ENCODE peak calls at places on chromosomes 13 and 19, in eight cellular contexts. O, S, E, I, C, K, X and Y are unnamed samples.

GRCh38 chr13:78816592-78816991 is 157.6 kb upstream of the OBI1 start:
- DNase-seq in O (no peak), K (no peak), X (peak; percentile 67), E (no peak), C (no peak), S (no peak), I (no peak), Y (peak; percentile 17)

GRCh38 chr19:56076413-56076998 is 44.6 kb downstream of the ZNF787 start:
- DNase-seq in E (peak; percentile 28), X (peak; percentile 72), I (no peak), C (no peak), S (peak; percentile 61), O (peak; percentile 74), K (peak; percentile 48), Y (peak; percentile 77)

GRCh38 chr19:6728346-6728745 is 7.9 kb upstream of the C3 start:
- DNase-seq in S (no peak), I (no peak), K (no peak), O (no peak), C (no peak), E (no peak), X (no peak), Y (no peak)

GRCh38 chr13:45299194-45299593 is 41.8 kb downstream of the TPT1 start:
- DNase-seq in X (peak; percentile 54), S (no peak), K (no peak), C (no peak), E (no peak), I (no peak), O (no peak), Y (no peak)

GRCh38 chr19:38360839-38361631 is 13.3 kb upstream of the PSMD8 start:
- DNase-seq in K (no peak), C (no peak), O (peak; percentile 48), X (no peak), I (no peak), S (no peak), E (no peak), Y (no peak)

GRCh38 chr13:98528663-98529064 is 48.2 kb downstream of the STK24 start:
- DNase-seq in K (no peak), X (no peak), E (no peak), C (no peak), I (no peak), O (no peak), S (no peak), Y (no peak)

GRCh38 chr19:35123573-35123972 is 8.0 kb downstream of the FXYD3 start:
- DNase-seq in I (no peak), O (no peak), E (no peak), C (no peak), K (no peak), S (no peak), X (no peak), Y (no peak)

GRCh38 chr19:4318460-4318859 is 14.1 kb downstream of the FSD1 start:
- DNase-seq in I (no peak), C (no peak), O (peak; percentile 11), X (no peak), S (no peak), E (no peak), K (no peak), Y (no peak)

GRCh38 chr19:38667552-38668205 is 20.2 kb downstream of the ACTN4 start:
- DNase-seq in E (no peak), K (no peak), S (no peak), X (no peak), C (no peak), O (no peak), I (no peak), Y (no peak)

GRCh38 chr13:35474551-35474950 is 1.9 kb downstream of the MAB21L1 start:
- DNase-seq in E (no peak), S (no peak), I (no peak), K (no peak), C (no peak), O (no peak), X (no peak), Y (peak; percentile 28)

GRCh38 chr13:65834897-65835296 is 1395.2 kb downstream of the PCDH9 start:
- DNase-seq in E (no peak), X (no peak), S (no peak), O (no peak), C (no peak), K (no peak), I (no peak), Y (no peak)

GRCh38 chr13:30107536-30108136 is 199.7 kb downstream of the KATNAL1 start:
- DNase-seq in X (no peak), C (no peak), E (no peak), I (peak; percentile 47), O (no peak), K (no peak), S (no peak), Y (no peak)

GRCh38 chr19:30629086-30629485 is 256.9 kb downstream of the ZNF536 start:
- DNase-seq in I (no peak), E (no peak), X (no peak), S (no peak), O (no peak), K (no peak), C (no peak), Y (no peak)

DNA sequence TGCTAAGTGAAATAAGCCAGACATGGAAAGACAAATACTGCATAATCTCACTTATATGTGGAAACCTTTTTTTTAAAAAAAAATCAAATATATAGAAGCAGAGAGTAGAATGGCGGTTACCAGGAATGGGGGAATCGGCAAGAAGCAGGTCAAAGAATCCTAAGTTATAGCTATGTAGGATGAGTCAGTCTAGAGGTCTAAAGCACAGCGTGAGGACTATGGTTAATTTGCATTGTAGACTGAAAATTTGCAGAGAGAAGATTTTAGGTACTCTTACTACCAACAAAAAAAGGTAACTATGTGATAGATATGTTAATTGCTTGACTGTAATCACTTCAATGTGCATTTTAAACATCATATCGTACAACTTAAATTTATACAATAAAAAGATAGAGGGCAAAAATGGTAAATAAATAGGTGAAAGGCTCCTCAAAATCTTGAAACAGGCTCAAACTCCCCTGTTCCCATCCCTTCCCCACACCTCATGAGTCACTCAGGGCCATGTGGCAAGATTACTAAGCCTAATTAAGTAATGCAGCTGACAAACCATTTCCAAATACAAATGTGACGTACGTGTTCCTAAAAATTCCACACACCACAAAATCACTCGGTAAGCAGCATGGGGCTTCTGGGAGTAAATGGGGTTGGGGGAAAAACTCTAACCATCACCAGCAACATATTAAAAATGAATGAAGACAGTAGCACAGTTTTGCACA is 159.0 kb downstream of the USP12 start:
- DNase-seq in O (no peak), E (no peak), X (no peak), C (no peak), S (no peak), I (peak; percentile 6), K (no peak), Y (no peak)
- TF ChIP-seq REST in O (no peak), E (no peak), X (no peak), C (no peak), S (no peak), I (no peak), K (no peak), Y (no peak)

DNA sequence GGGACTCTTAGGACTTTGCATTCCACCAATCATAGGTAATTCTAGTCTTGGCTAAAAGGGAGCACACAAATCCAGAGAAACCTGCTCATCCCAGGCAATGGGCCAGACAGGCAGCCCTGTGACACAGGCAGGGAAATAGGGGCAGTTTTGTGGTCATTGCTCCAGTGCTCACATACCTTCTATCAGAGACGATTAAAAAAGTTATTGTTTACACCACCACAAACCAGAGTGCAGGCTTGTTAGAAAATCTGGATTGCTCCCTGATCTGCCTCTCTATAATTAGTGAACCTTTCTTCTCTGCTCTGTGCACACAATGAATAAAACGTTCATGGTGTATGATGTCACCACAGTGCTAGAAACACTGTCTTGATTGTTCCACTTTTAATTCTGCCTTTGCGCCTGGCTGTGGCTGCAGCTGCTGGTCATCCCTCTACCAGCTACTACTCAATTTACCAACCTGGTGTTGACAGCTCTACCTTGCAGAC is 121.6 kb upstream of the SPATA13 start:
- DNase-seq in S (no peak), E (no peak), C (no peak), I (no peak), K (peak; percentile 22), O (no peak), X (no peak), Y (no peak)
- TF ChIP-seq REST in S (no peak), E (no peak), C (no peak), I (no peak), K (no peak), O (no peak), X (no peak), Y (no peak)

DNA sequence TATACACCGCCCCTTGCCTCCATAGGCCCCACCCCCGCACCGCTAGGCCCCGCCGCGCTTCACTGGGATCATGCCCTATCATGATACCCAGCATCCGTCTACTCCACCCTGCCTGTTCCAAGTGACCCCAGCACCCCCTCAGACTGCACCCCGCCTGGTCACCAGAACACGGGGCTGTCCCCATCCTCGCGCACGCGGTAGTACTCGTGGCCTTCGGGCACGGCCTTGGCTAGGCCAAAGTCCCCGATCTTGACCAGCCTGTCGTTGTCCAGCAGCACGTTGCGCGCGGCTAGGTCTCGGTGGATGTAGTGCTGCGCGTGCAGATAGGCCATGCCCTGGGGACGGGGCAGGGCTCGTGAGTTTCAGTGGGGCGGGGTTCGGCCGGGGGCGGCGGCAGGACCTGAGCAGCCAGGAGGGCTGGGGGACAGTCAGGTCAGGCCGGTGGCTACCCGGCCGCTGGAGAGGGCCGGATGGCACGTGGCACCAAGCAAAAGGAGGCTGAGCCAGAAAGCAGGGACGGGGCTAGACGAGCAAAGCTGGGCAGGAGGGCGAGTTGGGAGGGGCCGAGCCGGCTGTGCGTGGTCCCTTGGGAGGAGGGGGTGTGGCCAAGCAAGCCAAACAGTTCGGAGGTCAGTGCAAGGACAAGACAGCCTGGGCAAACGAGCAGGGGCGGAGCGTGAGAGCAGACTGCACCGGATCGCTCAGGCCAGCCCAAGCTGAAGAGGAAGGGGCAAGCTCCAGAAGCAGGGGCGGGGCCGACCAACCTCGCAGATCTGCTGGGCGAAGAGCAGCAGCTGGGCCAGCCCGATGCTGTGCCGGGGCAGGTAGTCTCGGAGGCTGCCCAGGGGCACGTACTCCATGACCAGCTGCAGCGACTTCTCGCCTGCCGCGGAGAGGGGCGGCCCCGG is 13.6 kb upstream of the ICAM3 start:
- DNase-seq in K (no peak), X (peak; percentile 38), S (no peak), O (no peak), C (no peak), I (no peak), E (no peak), Y (peak; percentile 96)
- TF ChIP-seq REST in K (no peak), X (no peak), S (no peak), O (no peak), C (no peak), I (no peak), E (no peak), Y (no peak)

GRCh38 chr13:43786766-43787517 is at the start of gene ENOX1:
- DNase-seq in S (peak; percentile 13), X (no peak), O (peak; percentile 92), K (no peak), C (no peak), I (peak; percentile 7), E (peak; percentile 34), Y (peak; percentile 77)

GRCh38 chr13:43786472-43786765 is 353 bp downstream of the ENOX1 start:
- DNase-seq in K (no peak), C (no peak), I (no peak), E (no peak), S (no peak), X (no peak), O (no peak), Y (no peak)

GRCh38 chr13:43785166-43785680 is 1.5 kb downstream of the ENOX1 start:
- DNase-seq in O (no peak), E (no peak), S (no peak), I (no peak), X (no peak), K (no peak), C (no peak), Y (peak; percentile 19)

GRCh38 chr13:43784491-43784890 is 2.3 kb downstream of the ENOX1 start:
- DNase-seq in O (no peak), X (no peak), E (no peak), C (no peak), I (no peak), K (no peak), S (no peak), Y (no peak)

GRCh38 chr13:43785681-43786471 is 896 bp downstream of the ENOX1 start:
- DNase-seq in O (peak; percentile 89), C (no peak), E (no peak), I (peak; percentile 3), S (peak; percentile 52), X (no peak), K (no peak), Y (peak; percentile 70)
- TF ChIP-seq REST in O (peak; percentile 92), C (peak; percentile 70), E (no peak), I (peak; percentile 88), S (peak; percentile 44), X (no peak), K (peak; percentile 50), Y (peak; percentile 74)